ENCODE peak calls at places on chromosomes 13 and 19, in four cellular contexts. V, D, J and X are unnamed samples.

GRCh38 chr13:100511422-100511821 is 77.2 kb downstream of the GGACT start:
- DNase-seq in V (no peak), D (no peak), J (no peak), X (no peak)

GRCh38 chr19:34188388-34188787 is 16.1 kb downstream of the LSM14A start:
- DNase-seq in V (no peak), D (no peak), J (no peak), X (no peak)

GRCh38 chr19:16444273-16444597 is 27.5 kb downstream of the EPS15L1 start:
- DNase-seq in J (no peak), D (no peak), V (no peak), X (no peak)

GRCh38 chr13:62846302-62846701 is 1430.7 kb upstream of the PCDH20 start:
- DNase-seq in D (no peak), V (no peak), J (no peak), X (no peak)

GRCh38 chr19:43470288-43470687 is 4.9 kb upstream of the LYPD3 start:
- DNase-seq in D (no peak), V (peak; percentile 42), J (no peak), X (no peak)

GRCh38 chr13:37106642-37107041 is 1.2 kb upstream of the CSNK1A1L start:
- DNase-seq in V (no peak), J (no peak), D (no peak), X (no peak)

GRCh38 chr19:18322318-18322758 is 538 bp downstream of the LSM4 start:
- DNase-seq in D (peak; percentile 81), J (peak; percentile 60), V (no peak), X (no peak)

GRCh38 chr13:114110091-114110829 is 22.2 kb downstream of the RASA3 start:
- DNase-seq in D (peak; percentile 58), J (no peak), V (peak; percentile 64), X (no peak)

GRCh38 chr13:29883941-29884518 is 33.6 kb upstream of the UBL3 start:
- DNase-seq in J (peak; percentile 32), D (no peak), V (no peak), X (no peak)

DNA sequence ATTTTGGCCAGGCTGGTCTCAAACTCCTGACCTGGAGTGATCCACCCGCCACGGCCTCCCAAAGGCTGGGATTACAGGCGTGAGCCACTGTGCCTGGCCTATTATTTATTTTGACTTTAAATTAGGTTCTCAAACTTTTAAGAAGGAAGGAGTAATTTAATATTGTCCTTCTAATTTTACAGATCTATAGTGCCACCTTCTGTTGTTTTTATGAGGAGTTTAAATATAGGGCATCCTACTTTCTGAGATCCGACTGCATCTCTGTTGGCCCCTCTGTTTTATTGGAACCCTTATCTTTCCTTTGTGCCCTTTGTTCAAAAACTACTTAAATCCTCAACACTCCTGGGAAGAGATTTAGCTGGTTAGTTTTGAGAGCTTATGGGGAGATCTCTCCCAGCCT is 25.4 kb upstream of the ZMYM5 start:
- DNase-seq in D (no peak), J (no peak), V (no peak), X (no peak)
- TF ChIP-seq CTCF in D (peak; percentile 22), J (no peak), V (peak; percentile 16), X (no peak)

DNA sequence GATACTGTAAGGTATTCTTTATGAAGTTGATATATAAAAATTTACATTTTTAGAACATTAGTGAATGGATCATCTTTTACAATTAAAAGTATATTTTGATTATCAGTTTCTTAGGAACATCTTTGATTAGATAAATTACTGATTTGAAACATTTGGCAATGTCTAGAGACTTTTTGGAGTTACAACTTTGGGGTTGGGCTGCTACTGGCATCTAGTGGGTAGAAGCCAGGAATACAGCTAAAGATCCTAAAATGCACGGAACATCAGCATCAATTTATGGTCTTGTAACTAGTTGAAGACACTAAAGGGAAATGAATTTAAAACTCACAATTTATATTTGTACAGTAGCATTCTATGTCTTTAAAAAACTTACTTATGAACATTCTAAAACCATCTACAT is 19.9 kb downstream of the POMP start:
- DNase-seq in V (no peak), D (no peak), J (no peak), X (no peak)
- TF ChIP-seq CTCF in V (peak; percentile 0), D (no peak), J (no peak), X (no peak)

GRCh38 chr13:43110036-43110435 is 86.7 kb downstream of the DNAJC15 start:
- DNase-seq in V (no peak), J (no peak), D (no peak), X (no peak)
- TF ChIP-seq CTCF in V (no peak), J (no peak), D (no peak), X (no peak)

DNA sequence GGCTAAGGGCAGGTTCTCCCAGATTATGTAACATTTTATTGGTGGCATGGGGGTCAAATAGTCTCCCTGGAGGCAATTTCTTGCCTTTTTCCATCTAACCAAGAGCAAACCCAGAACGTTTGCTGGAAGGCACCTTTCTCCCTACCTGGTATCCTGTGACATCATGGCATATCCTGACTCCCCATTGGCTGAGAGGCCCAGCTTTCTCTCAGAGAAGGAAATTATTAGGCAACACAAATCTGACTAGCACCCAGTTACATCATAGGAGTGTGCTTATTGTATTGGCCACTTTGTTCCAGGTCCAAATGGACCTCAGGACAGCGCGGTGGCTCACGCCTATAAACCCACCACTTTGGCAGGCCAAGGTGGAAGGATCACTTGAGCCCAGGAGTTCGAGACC is 13.0 kb downstream of the NTN5 start:
- DNase-seq in V (no peak), J (no peak), D (no peak), X (no peak)
- TF ChIP-seq CTCF in V (no peak), J (no peak), D (no peak), X (no peak)

GRCh38 chr19:15113245-15114152 is 6.3 kb downstream of the SYDE1 start:
- DNase-seq in J (peak; percentile 84), D (no peak), V (no peak), X (no peak)

GRCh38 chr19:15114153-15114540 is 6.9 kb downstream of the SYDE1 start:
- DNase-seq in V (no peak), D (no peak), J (no peak), X (no peak)

GRCh38 chr19:15110418-15110815 is 3.2 kb downstream of the SYDE1 start:
- DNase-seq in J (no peak), V (no peak), D (no peak), X (no peak)

GRCh38 chr19:15111758-15112157 is 4.6 kb downstream of the SYDE1 start:
- DNase-seq in D (no peak), V (no peak), J (no peak), X (no peak)

GRCh38 chr19:15112385-15112784 is 5.2 kb downstream of the SYDE1 start:
- DNase-seq in V (no peak), J (no peak), D (no peak), X (no peak)
- TF ChIP-seq CTCF in V (no peak), J (no peak), D (no peak), X (no peak)

GRCh38 chr13:110137677-110138008 is 169.3 kb downstream of the COL4A1 start:
- DNase-seq in J (peak; percentile 34), D (no peak), V (no peak), X (no peak)

GRCh38 chr13:110136660-110137585 is 170.0 kb downstream of the COL4A1 start:
- DNase-seq in J (no peak), V (no peak), D (no peak), X (no peak)

GRCh38 chr13:110138009-110138699 is 168.8 kb downstream of the COL4A1 start:
- DNase-seq in V (peak; percentile 2), D (no peak), J (peak; percentile 53), X (no peak)

GRCh38 chr13:110140099-110140498 is 166.9 kb downstream of the COL4A1 start:
- DNase-seq in V (no peak), J (no peak), D (no peak), X (no peak)

GRCh38 chr13:110138700-110139036 is 168.3 kb downstream of the COL4A1 start:
- DNase-seq in J (no peak), V (no peak), D (no peak), X (no peak)
- TF ChIP-seq CTCF in J (no peak), V (no peak), D (no peak), X (no peak)

GRCh38 chr19:737591-738093 is 13.3 kb upstream of the MISP start:
- DNase-seq in D (peak; percentile 79), V (peak; percentile 27), J (no peak), X (no peak)
- TF ChIP-seq CTCF in D (peak; percentile 71), V (peak; percentile 56), J (no peak), X (peak; percentile 44)

GRCh38 chr13:85508683-85509329 is 290.4 kb downstream of the SLITRK6 start:
- DNase-seq in V (no peak), D (no peak), J (no peak), X (no peak)
- TF ChIP-seq CTCF in V (no peak), D (no peak), J (no peak), X (no peak)